ENCODE peak calls at places on chromosome 9, in nine cellular contexts. A, W, D, O, G, F, E, P and I are unnamed samples.

GRCh38 chr9:27749838-27750237 is 176.6 kb upstream of the C9orf72 start:
- DNase-seq in F (peak; percentile 24), O (no peak), A (no peak), G (no peak), W (no peak), E (no peak), P (no peak), D (peak; percentile 44), I (no peak)

GRCh38 chr9:10007356-10007755 is 605.4 kb downstream of the PTPRD start:
- DNase-seq in G (no peak), A (no peak), E (no peak), P (no peak), F (no peak), W (no peak), O (no peak), D (no peak), I (no peak)

GRCh38 chr9:123322771-123323481 is 33.1 kb upstream of the CRB2 start:
- DNase-seq in O (peak; percentile 8), F (no peak), W (no peak), D (no peak), G (peak; percentile 49), P (no peak), E (no peak), A (peak; percentile 56), I (no peak)

GRCh38 chr9:37529111-37529510 is 43.4 kb downstream of the POLR1E start:
- DNase-seq in D (no peak), W (no peak), A (peak; percentile 82), P (peak; percentile 42), E (no peak), F (no peak), O (no peak), G (peak; percentile 51), I (no peak)

GRCh38 chr9:96241391-96241809 is 60.6 kb downstream of the HSD17B3 start:
- DNase-seq in E (peak; percentile 82), P (peak; percentile 81), D (no peak), G (peak; percentile 35), O (no peak), A (peak; percentile 58), F (no peak), W (no peak), I (no peak)

GRCh38 chr9:3467593-3468219 is 58.1 kb downstream of the RFX3 start:
- DNase-seq in E (peak; percentile 38), G (peak; percentile 47), P (peak; percentile 24), O (peak; percentile 37), W (peak; percentile 46), F (peak; percentile 40), D (no peak), A (peak; percentile 62), I (peak; percentile 67)

GRCh38 chr9:12933957-12934356 is 159.1 kb downstream of the LURAP1L start:
- DNase-seq in E (peak; percentile 56), P (peak; percentile 26), A (no peak), O (no peak), W (peak; percentile 14), G (no peak), D (no peak), F (no peak), I (no peak)

GRCh38 chr9:129962889-129963703 is 79.9 kb downstream of the FNBP1 start:
- DNase-seq in P (peak; percentile 64), F (no peak), D (no peak), W (peak; percentile 17), G (peak; percentile 71), O (no peak), A (peak; percentile 81), E (no peak), I (no peak)

GRCh38 chr9:76876098-76876497 is 29.8 kb downstream of the PRUNE2 start:
- DNase-seq in P (no peak), E (no peak), F (no peak), G (no peak), W (no peak), A (no peak), D (no peak), O (no peak), I (no peak)

GRCh38 chr9:131421691-131422090 is 27.8 kb downstream of the PRRC2B start:
- DNase-seq in D (no peak), A (no peak), W (no peak), E (no peak), O (no peak), F (no peak), G (no peak), P (no peak), I (no peak)

GRCh38 chr9:136717399-136717798 is 5.0 kb downstream of the DIPK1B start:
- DNase-seq in F (no peak), D (no peak), A (no peak), G (no peak), O (no peak), W (no peak), P (no peak), E (no peak), I (no peak)

GRCh38 chr9:2623866-2624682 is 2.5 kb downstream of the VLDLR start:
- DNase-seq in P (no peak), W (no peak), O (no peak), A (no peak), F (no peak), G (no peak), D (no peak), E (no peak), I (no peak)

GRCh38 chr9:727767-728166 is 113.7 kb upstream of the DMRT1 start:
- DNase-seq in D (no peak), E (no peak), F (no peak), P (no peak), W (no peak), A (no peak), G (no peak), O (no peak), I (no peak)

GRCh38 chr9:137707361-137707760 is 88.6 kb downstream of the EHMT1 start:
- DNase-seq in P (no peak), O (no peak), D (no peak), E (no peak), A (no peak), W (no peak), G (no peak), F (no peak), I (no peak)

GRCh38 chr9:27168496-27168895 is 59.5 kb downstream of the TEK start:
- DNase-seq in A (no peak), G (no peak), D (no peak), E (no peak), F (no peak), P (no peak), W (no peak), O (no peak), I (no peak)

GRCh38 chr9:109010676-109011655 is 2.3 kb downstream of the CTNNAL1 start:
- DNase-seq in G (peak; percentile 21), W (no peak), D (no peak), P (peak; percentile 66), O (no peak), A (peak; percentile 68), E (peak; percentile 57), F (no peak), I (peak; percentile 1)

GRCh38 chr9:14313951-14314423 is at the start of gene NFIB:
- DNase-seq in O (no peak), P (no peak), W (peak; percentile 66), F (no peak), E (no peak), A (no peak), G (no peak), D (peak; percentile 55), I (peak; percentile 67)

GRCh38 chr9:21795483-21795882 is 7.0 kb upstream of the MTAP start:
- DNase-seq in E (no peak), F (no peak), G (no peak), O (no peak), P (no peak), W (no peak), D (no peak), A (no peak), I (no peak)

GRCh38 chr9:33137781-33138264 is 29.3 kb downstream of the B4GALT1 start:
- DNase-seq in F (no peak), W (no peak), D (no peak), E (no peak), P (no peak), A (no peak), G (no peak), O (no peak), I (no peak)

GRCh38 chr9:76827286-76828080 is 63.2 kb downstream of the PCA3 start:
- DNase-seq in W (no peak), F (no peak), P (no peak), E (no peak), D (no peak), A (no peak), G (no peak), O (no peak), I (no peak)

GRCh38 chr9:75185585-75186170 is 97.4 kb downstream of the OSTF1 start:
- DNase-seq in O (peak; percentile 10), E (peak; percentile 38), F (no peak), G (peak; percentile 46), W (peak; percentile 64), P (no peak), D (no peak), A (peak; percentile 56), I (no peak)

GRCh38 chr9:124078641-124079040 is 67.1 kb downstream of the LHX2 start:
- DNase-seq in D (no peak), W (no peak), E (no peak), A (no peak), G (no peak), F (no peak), P (peak; percentile 51), O (no peak), I (no peak)

GRCh38 chr9:131485206-131485605 is 17.5 kb upstream of the POMT1 start:
- DNase-seq in P (no peak), E (no peak), F (no peak), O (no peak), G (no peak), W (no peak), A (no peak), D (no peak), I (no peak)

GRCh38 chr9:132383462-132383883 is 23.2 kb downstream of the TTF1 start:
- DNase-seq in P (no peak), O (no peak), A (no peak), D (no peak), W (no peak), G (no peak), E (no peak), F (no peak), I (no peak)

GRCh38 chr9:95089916-95090791 is 227.4 kb downstream of the FANCC start:
- DNase-seq in P (no peak), E (no peak), F (no peak), G (no peak), O (peak; percentile 67), W (no peak), A (no peak), D (no peak), I (no peak)

GRCh38 chr9:135632823-135633222 is 6.5 kb downstream of the GLT6D1 start:
- DNase-seq in F (no peak), P (no peak), D (no peak), W (no peak), G (no peak), E (no peak), O (no peak), A (no peak), I (no peak)

GRCh38 chr9:116145036-116145435 is 8.6 kb upstream of the PAPPA start:
- DNase-seq in D (no peak), A (no peak), W (no peak), G (no peak), O (no peak), F (no peak), E (no peak), P (no peak), I (no peak)

GRCh38 chr9:2208465-2208864 is 193.3 kb downstream of the SMARCA2 start:
- DNase-seq in A (no peak), O (no peak), W (no peak), F (no peak), P (no peak), E (no peak), D (no peak), G (no peak), I (no peak)

GRCh38 chr9:124030969-124031451 is 19.4 kb downstream of the LHX2 start:
- DNase-seq in D (no peak), F (no peak), G (no peak), O (no peak), P (no peak), A (no peak), W (no peak), E (no peak), I (no peak)

GRCh38 chr9:74573792-74574191 is 76.7 kb downstream of the RORB start:
- DNase-seq in O (no peak), F (no peak), D (no peak), W (no peak), P (no peak), A (no peak), G (no peak), E (no peak), I (no peak)

GRCh38 chr9:33449715-33450114 is 2.3 kb upstream of the AQP3 start:
- DNase-seq in O (no peak), A (no peak), W (no peak), D (no peak), P (no peak), E (no peak), F (no peak), G (no peak), I (no peak)